ENCODE peak calls at places on chromosomes 2 and 18, in four cellular contexts. One of them, this sample, is unnamed.

GRCh38 chr2:49831698-49832367 is 677.5 kb upstream of the FSHR start:
- DNase-seq in hepatocyte: no peak
- DNase-seq in breast epithelium: no peak
- DNase-seq in cardiac muscle cell: no peak
- DNase-seq in this sample: no peak

GRCh38 chr18:8229786-8230185 is 379.5 kb upstream of the RAB12 start:
- DNase-seq in breast epithelium: no peak
- DNase-seq in hepatocyte: no peak
- DNase-seq in cardiac muscle cell: no peak
- DNase-seq in this sample: no peak

GRCh38 chr18:70292628-70293027 is 3.8 kb downstream of the SOCS6 start:
- DNase-seq in cardiac muscle cell: no peak
- DNase-seq in hepatocyte: no peak
- DNase-seq in breast epithelium: no peak
- DNase-seq in this sample: no peak

GRCh38 chr2:75560768-75561565 is at the start of gene EVA1A:
- DNase-seq in breast epithelium: no peak
- DNase-seq in cardiac muscle cell: peak; percentile 81
- DNase-seq in hepatocyte: peak; percentile 72
- DNase-seq in this sample: no peak

GRCh38 chr2:241728627-241729026 is 5.8 kb upstream of the D2HGDH start:
- DNase-seq in cardiac muscle cell: peak; percentile 20
- DNase-seq in hepatocyte: no peak
- DNase-seq in breast epithelium: no peak
- DNase-seq in this sample: peak; percentile 70

GRCh38 chr2:126798276-126799140 is 100.2 kb upstream of the TEX51 start:
- DNase-seq in hepatocyte: no peak
- DNase-seq in cardiac muscle cell: no peak
- DNase-seq in breast epithelium: no peak
- DNase-seq in this sample: no peak

GRCh38 chr2:85785027-85785822 is 31.4 kb downstream of the ATOH8 start:
- DNase-seq in cardiac muscle cell: peak; percentile 97
- DNase-seq in hepatocyte: peak; percentile 72
- DNase-seq in breast epithelium: no peak
- DNase-seq in this sample: no peak

GRCh38 chr2:31137211-31138036 is 816 bp downstream of the GALNT14 start:
- DNase-seq in breast epithelium: no peak
- DNase-seq in hepatocyte: peak; percentile 15
- DNase-seq in cardiac muscle cell: peak; percentile 7
- DNase-seq in this sample: no peak

GRCh38 chr2:151946856-151947523 is 118.8 kb upstream of the ARL5A start:
- DNase-seq in cardiac muscle cell: peak; percentile 27
- DNase-seq in breast epithelium: no peak
- DNase-seq in hepatocyte: peak; percentile 64
- DNase-seq in this sample: no peak

GRCh38 chr2:12675352-12675795 is 41.4 kb upstream of the TRIB2 start:
- DNase-seq in hepatocyte: peak; percentile 77
- DNase-seq in breast epithelium: no peak
- DNase-seq in cardiac muscle cell: peak; percentile 77
- DNase-seq in this sample: no peak

GRCh38 chr2:113977660-113978523 is 88.0 kb downstream of the ACTR3 start:
- DNase-seq in breast epithelium: no peak
- DNase-seq in hepatocyte: peak; percentile 68
- DNase-seq in cardiac muscle cell: peak; percentile 68
- DNase-seq in this sample: no peak

GRCh38 chr18:11309172-11309571 is 159.8 kb upstream of the PIEZO2 start:
- DNase-seq in hepatocyte: no peak
- DNase-seq in cardiac muscle cell: peak; percentile 47
- DNase-seq in breast epithelium: no peak
- DNase-seq in this sample: no peak

GRCh38 chr18:73551211-73551610 is 596.4 kb downstream of the FBXO15 start:
- DNase-seq in breast epithelium: no peak
- DNase-seq in cardiac muscle cell: no peak
- DNase-seq in hepatocyte: no peak
- DNase-seq in this sample: no peak

GRCh38 chr2:99354060-99354459 is 16.9 kb downstream of the EIF5B start:
- DNase-seq in breast epithelium: no peak
- DNase-seq in hepatocyte: no peak
- DNase-seq in cardiac muscle cell: peak; percentile 21
- DNase-seq in this sample: no peak

GRCh38 chr2:106961328-106961727 is 75.4 kb upstream of the ST6GAL2 start:
- DNase-seq in breast epithelium: no peak
- DNase-seq in cardiac muscle cell: no peak
- DNase-seq in hepatocyte: no peak
- DNase-seq in this sample: no peak

GRCh38 chr2:236054661-236055060 is 113.5 kb downstream of the GBX2 start:
- DNase-seq in hepatocyte: no peak
- DNase-seq in breast epithelium: no peak
- DNase-seq in cardiac muscle cell: no peak
- DNase-seq in this sample: no peak

GRCh38 chr2:163600801-163601200 is 135.0 kb downstream of the FIGN start:
- DNase-seq in hepatocyte: no peak
- DNase-seq in cardiac muscle cell: no peak
- DNase-seq in breast epithelium: no peak
- DNase-seq in this sample: no peak

GRCh38 chr2:106097370-106098000 is 96.6 kb downstream of the UXS1 start:
- DNase-seq in cardiac muscle cell: no peak
- DNase-seq in hepatocyte: no peak
- DNase-seq in breast epithelium: no peak
- DNase-seq in this sample: no peak

GRCh38 chr2:134917958-134918517 is 584 bp upstream of the CCNT2 start:
- DNase-seq in cardiac muscle cell: no peak
- DNase-seq in breast epithelium: no peak
- DNase-seq in hepatocyte: no peak
- DNase-seq in this sample: peak; percentile 79

GRCh38 chr2:25331686-25332365 is 9.9 kb downstream of the DNMT3A start:
- DNase-seq in hepatocyte: no peak
- DNase-seq in cardiac muscle cell: no peak
- DNase-seq in breast epithelium: no peak
- DNase-seq in this sample: no peak

GRCh38 chr2:88765154-88765948 is 73.9 kb downstream of the RPIA start:
- DNase-seq in hepatocyte: no peak
- DNase-seq in breast epithelium: no peak
- DNase-seq in cardiac muscle cell: peak; percentile 30
- DNase-seq in this sample: no peak

GRCh38 chr18:46815661-46816060 is 58.8 kb upstream of the ST8SIA5 start:
- DNase-seq in breast epithelium: no peak
- DNase-seq in cardiac muscle cell: no peak
- DNase-seq in hepatocyte: no peak
- DNase-seq in this sample: no peak

GRCh38 chr2:128304715-128305554 is 13.7 kb downstream of the HS6ST1 start:
- DNase-seq in breast epithelium: peak; percentile 90
- DNase-seq in cardiac muscle cell: peak; percentile 97
- DNase-seq in hepatocyte: peak; percentile 92
- DNase-seq in this sample: peak; percentile 65

GRCh38 chr18:79507076-79507545 is 111.4 kb downstream of the NFATC1 start:
- DNase-seq in cardiac muscle cell: peak; percentile 92
- DNase-seq in breast epithelium: peak; percentile 61
- DNase-seq in hepatocyte: no peak
- DNase-seq in this sample: peak; percentile 66

GRCh38 chr2:102193074-102193473 is 6.3 kb downstream of the IL1RL2 start:
- DNase-seq in hepatocyte: no peak
- DNase-seq in breast epithelium: no peak
- DNase-seq in cardiac muscle cell: no peak
- DNase-seq in this sample: no peak

GRCh38 chr2:88517759-88518201 is 65.3 kb upstream of the FOXI3 start:
- DNase-seq in hepatocyte: no peak
- DNase-seq in breast epithelium: no peak
- DNase-seq in cardiac muscle cell: no peak
- DNase-seq in this sample: no peak

GRCh38 chr18:34509879-34510586 is 200.1 kb upstream of the DTNA start:
- DNase-seq in breast epithelium: no peak
- DNase-seq in hepatocyte: no peak
- DNase-seq in cardiac muscle cell: no peak
- DNase-seq in this sample: no peak

GRCh38 chr2:190888449-190888848 is 7.8 kb downstream of the GLS start:
- DNase-seq in hepatocyte: no peak
- DNase-seq in cardiac muscle cell: no peak
- DNase-seq in breast epithelium: no peak
- DNase-seq in this sample: no peak

GRCh38 chr2:190891913-190892312 is 11.3 kb downstream of the GLS start:
- DNase-seq in hepatocyte: no peak
- DNase-seq in breast epithelium: no peak
- DNase-seq in cardiac muscle cell: no peak
- DNase-seq in this sample: no peak

GRCh38 chr2:190891370-190891769 is 10.7 kb downstream of the GLS start:
- DNase-seq in hepatocyte: no peak
- DNase-seq in cardiac muscle cell: no peak
- DNase-seq in breast epithelium: no peak
- DNase-seq in this sample: no peak

GRCh38 chr2:190887089-190887488 is 6.5 kb downstream of the GLS start:
- DNase-seq in hepatocyte: no peak
- DNase-seq in cardiac muscle cell: no peak
- DNase-seq in breast epithelium: no peak
- DNase-seq in this sample: no peak

GRCh38 chr2:190889175-190889943 is 8.7 kb downstream of the GLS start:
- DNase-seq in hepatocyte: no peak
- DNase-seq in cardiac muscle cell: no peak
- DNase-seq in breast epithelium: no peak
- DNase-seq in this sample: no peak
- H3K4me1 ChIP-seq in hepatocyte: no peaks in the 10 kb centered on the region
- H3K4me1 ChIP-seq in cardiac muscle cell: peaks cover 27% of the 10 kb centered on the region
- H3K4me1 ChIP-seq in breast epithelium: peaks cover 6% of the 10 kb centered on the region
- H3K4me1 ChIP-seq in this sample: peaks cover 36% of the 10 kb centered on the region

GRCh38 chr2:74502720-74503505 is 3.5 kb upstream of the LBX2 start:
- DNase-seq in breast epithelium: no peak
- DNase-seq in cardiac muscle cell: peak; percentile 93
- DNase-seq in hepatocyte: peak; percentile 92
- DNase-seq in this sample: peak; percentile 75
- TF ChIP-seq CTCF in breast epithelium: no peak
- TF ChIP-seq CTCF in cardiac muscle cell: peak; percentile 52
- TF ChIP-seq CTCF in hepatocyte: peak; percentile 44
- TF ChIP-seq CTCF in this sample: no peak

DNA sequence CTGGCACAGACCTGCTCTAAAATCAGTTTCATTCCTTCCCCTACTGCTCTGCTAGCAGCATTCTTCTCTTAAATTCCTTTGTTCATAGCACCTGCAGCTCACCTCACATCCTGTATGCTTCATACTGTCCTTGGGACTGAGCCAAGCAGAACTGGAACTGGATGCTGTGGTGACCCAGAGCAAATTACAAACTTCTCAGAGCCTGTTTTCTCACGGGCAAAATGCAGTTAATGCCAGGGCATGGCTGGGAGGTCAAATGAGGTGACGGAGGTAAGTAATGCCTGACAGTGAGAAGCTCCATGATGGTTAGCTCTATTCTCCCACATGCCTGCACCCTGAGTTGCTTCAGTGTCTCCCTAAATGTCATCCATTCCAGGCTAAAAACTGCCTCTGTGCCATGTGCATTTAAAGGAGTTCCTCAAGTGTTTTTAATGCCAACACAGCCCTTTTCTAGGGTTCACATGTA is 29.7 kb downstream of the C2orf42 start:
- DNase-seq in hepatocyte: no peak
- DNase-seq in breast epithelium: no peak
- DNase-seq in cardiac muscle cell: no peak
- DNase-seq in this sample: no peak
- H3K4me1 ChIP-seq in hepatocyte: no peaks in the 10 kb centered on the region
- H3K4me1 ChIP-seq in breast epithelium: no peaks in the 10 kb centered on the region
- H3K4me1 ChIP-seq in cardiac muscle cell: no peaks in the 10 kb centered on the region
- H3K4me1 ChIP-seq in this sample: no peaks in the 10 kb centered on the region

GRCh38 chr2:237735762-237736161 is 62.8 kb upstream of the RBM44 start:
- DNase-seq in cardiac muscle cell: no peak
- DNase-seq in breast epithelium: no peak
- DNase-seq in hepatocyte: no peak
- DNase-seq in this sample: no peak

GRCh38 chr2:237734905-237735623 is 63.5 kb upstream of the RBM44 start:
- DNase-seq in cardiac muscle cell: no peak
- DNase-seq in breast epithelium: no peak
- DNase-seq in hepatocyte: no peak
- DNase-seq in this sample: no peak

GRCh38 chr2:237732790-237733349 is 65.7 kb upstream of the RBM44 start:
- DNase-seq in hepatocyte: no peak
- DNase-seq in cardiac muscle cell: no peak
- DNase-seq in breast epithelium: no peak
- DNase-seq in this sample: peak; percentile 73

GRCh38 chr2:237732070-237732469 is 66.5 kb upstream of the RBM44 start:
- DNase-seq in hepatocyte: no peak
- DNase-seq in breast epithelium: no peak
- DNase-seq in cardiac muscle cell: no peak
- DNase-seq in this sample: no peak

DNA sequence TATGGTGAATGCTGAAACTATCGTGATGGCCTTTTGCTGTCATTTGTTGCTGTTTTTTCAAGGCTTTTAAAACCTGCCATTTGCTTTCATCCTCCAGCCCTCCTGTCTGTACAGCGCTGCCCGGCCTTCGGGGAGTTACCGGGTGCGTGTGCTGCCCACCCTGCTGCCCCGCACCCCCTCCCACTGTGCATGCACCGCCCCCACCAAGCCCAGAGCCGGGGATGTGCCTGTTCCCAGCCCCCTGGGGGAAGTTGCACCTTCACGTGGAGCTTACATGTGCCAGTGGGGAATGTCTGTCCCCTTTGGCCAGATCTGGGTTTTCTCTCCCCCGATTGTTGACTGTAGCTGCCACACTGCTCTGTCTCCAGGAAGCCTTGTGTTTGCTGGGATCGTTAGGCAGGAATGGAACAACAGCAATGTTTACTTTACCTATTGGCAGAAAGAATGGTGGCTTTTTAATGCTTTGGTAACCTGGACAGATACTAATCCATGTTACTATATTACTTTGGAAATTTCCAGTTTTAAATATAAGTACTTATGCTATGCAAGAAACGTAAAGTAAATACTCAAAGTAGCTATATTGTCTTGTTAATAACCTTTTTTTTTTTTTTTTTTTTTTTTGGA is 64.8 kb upstream of the RBM44 start:
- DNase-seq in hepatocyte: no peak
- DNase-seq in cardiac muscle cell: no peak
- DNase-seq in breast epithelium: peak; percentile 74
- DNase-seq in this sample: no peak
- TF ChIP-seq CTCF in hepatocyte: no peak
- TF ChIP-seq CTCF in cardiac muscle cell: no peak
- TF ChIP-seq CTCF in breast epithelium: no peak
- TF ChIP-seq CTCF in this sample: no peak

This sample was measured in gastrocnemius medialis.